ENCODE peak calls at places on chromosomes 13 and 19, in four cellular contexts. One of them, this sample, is unnamed. For H3K4me1, the result is how much of the 10 kb centered on the place peaks cover.

GRCh38 chr13:111521030-111521429 is 200.6 kb downstream of the TEX29 start:
- DNase-seq in OCI-LY7: no peak
- DNase-seq in lower lobe of right lung: peak
- DNase-seq in colonic mucosa: no peak
- DNase-seq in this sample: no peak

GRCh38 chr13:23639672-23640275 is 69.6 kb downstream of the TNFRSF19 start:
- DNase-seq in colonic mucosa: no peak
- DNase-seq in lower lobe of right lung: no peak
- DNase-seq in OCI-LY7: no peak
- DNase-seq in this sample: no peak

GRCh38 chr13:27432612-27433210 is 8.3 kb downstream of the GTF3A start:
- DNase-seq in lower lobe of right lung: no peak
- DNase-seq in colonic mucosa: no peak
- DNase-seq in OCI-LY7: no peak
- DNase-seq in this sample: no peak

GRCh38 chr19:53772943-53773342 is 51.2 kb downstream of the NLRP12 start:
- DNase-seq in OCI-LY7: peak
- DNase-seq in lower lobe of right lung: peak
- DNase-seq in colonic mucosa: peak
- DNase-seq in this sample: peak

GRCh38 chr19:29385191-29385795 is 140.5 kb upstream of the VSTM2B start:
- DNase-seq in OCI-LY7: no peak
- DNase-seq in lower lobe of right lung: peak
- DNase-seq in colonic mucosa: no peak
- DNase-seq in this sample: no peak

GRCh38 chr13:25980255-25980654 is 71.6 kb downstream of the SHISA2 start:
- DNase-seq in OCI-LY7: peak
- DNase-seq in colonic mucosa: no peak
- DNase-seq in lower lobe of right lung: no peak
- DNase-seq in this sample: no peak

GRCh38 chr13:77511552-77511951 is 24.0 kb upstream of the SCEL start:
- DNase-seq in OCI-LY7: no peak
- DNase-seq in lower lobe of right lung: no peak
- DNase-seq in colonic mucosa: no peak
- DNase-seq in this sample: no peak

GRCh38 chr13:112803422-112803821 is 113.6 kb downstream of the ATP11A start:
- DNase-seq in OCI-LY7: no peak
- DNase-seq in lower lobe of right lung: no peak
- DNase-seq in colonic mucosa: no peak
- DNase-seq in this sample: no peak

GRCh38 chr13:50125306-50125555 is 110.0 kb downstream of the KCNRG start:
- DNase-seq in lower lobe of right lung: no peak
- DNase-seq in colonic mucosa: no peak
- DNase-seq in OCI-LY7: no peak
- DNase-seq in this sample: no peak

GRCh38 chr13:53159439-53159838 is 130.8 kb downstream of the OLFM4 start:
- DNase-seq in OCI-LY7: no peak
- DNase-seq in lower lobe of right lung: no peak
- DNase-seq in colonic mucosa: no peak
- DNase-seq in this sample: no peak

GRCh38 chr13:30355839-30356238 is 48.5 kb upstream of the KATNAL1 start:
- DNase-seq in colonic mucosa: no peak
- DNase-seq in OCI-LY7: no peak
- DNase-seq in lower lobe of right lung: no peak
- DNase-seq in this sample: no peak

GRCh38 chr19:38182536-38183210 is 41.3 kb downstream of the DPF1 start:
- DNase-seq in OCI-LY7: no peak
- DNase-seq in lower lobe of right lung: no peak
- DNase-seq in colonic mucosa: no peak
- DNase-seq in this sample: no peak

GRCh38 chr19:45528744-45529453 is 21.6 kb downstream of the VASP start:
- DNase-seq in colonic mucosa: peak
- DNase-seq in OCI-LY7: no peak
- DNase-seq in lower lobe of right lung: peak
- DNase-seq in this sample: peak

GRCh38 chr13:101514695-101515275 is 62.3 kb downstream of the ITGBL1 start:
- DNase-seq in colonic mucosa: peak
- DNase-seq in lower lobe of right lung: no peak
- DNase-seq in OCI-LY7: peak
- DNase-seq in this sample: peak

GRCh38 chr13:110507678-110508381 is 53.7 kb downstream of the RAB20 start:
- DNase-seq in OCI-LY7: no peak
- DNase-seq in lower lobe of right lung: peak
- DNase-seq in colonic mucosa: peak
- DNase-seq in this sample: peak

GRCh38 chr19:16627194-16627927 is 643 bp downstream of the MED26 start:
- DNase-seq in colonic mucosa: peak
- DNase-seq in OCI-LY7: peak
- DNase-seq in lower lobe of right lung: peak
- DNase-seq in this sample: no peak

GRCh38 chr13:100513987-100514670 is 74.5 kb downstream of the GGACT start:
- DNase-seq in lower lobe of right lung: no peak
- DNase-seq in colonic mucosa: no peak
- DNase-seq in OCI-LY7: no peak
- DNase-seq in this sample: no peak

GRCh38 chr19:56637976-56638555 is 4.9 kb upstream of the SMIM17 start:
- DNase-seq in lower lobe of right lung: no peak
- DNase-seq in colonic mucosa: peak
- DNase-seq in OCI-LY7: peak
- DNase-seq in this sample: peak

GRCh38 chr13:52994865-52995264 is 33.7 kb upstream of the OLFM4 start:
- DNase-seq in lower lobe of right lung: no peak
- DNase-seq in colonic mucosa: no peak
- DNase-seq in OCI-LY7: no peak
- DNase-seq in this sample: no peak

GRCh38 chr19:3722443-3723109 is 14.4 kb downstream of the TJP3 start:
- DNase-seq in OCI-LY7: no peak
- DNase-seq in colonic mucosa: peak
- DNase-seq in lower lobe of right lung: peak
- DNase-seq in this sample: peak

GRCh38 chr19:29882719-29883105 is 59.3 kb upstream of the URI1 start:
- DNase-seq in colonic mucosa: no peak
- DNase-seq in lower lobe of right lung: no peak
- DNase-seq in OCI-LY7: no peak
- DNase-seq in this sample: no peak

GRCh38 chr19:37855098-37855497 is 51.3 kb downstream of the WDR87 start:
- DNase-seq in lower lobe of right lung: peak
- DNase-seq in colonic mucosa: peak
- DNase-seq in OCI-LY7: no peak
- DNase-seq in this sample: no peak

GRCh38 chr19:54430306-54431254 is 15.3 kb downstream of the TTYH1 start:
- DNase-seq in colonic mucosa: no peak
- DNase-seq in lower lobe of right lung: no peak
- DNase-seq in OCI-LY7: peak
- DNase-seq in this sample: peak

GRCh38 chr19:2077833-2078619 is 18.1 kb downstream of the MOB3A start:
- DNase-seq in colonic mucosa: no peak
- DNase-seq in OCI-LY7: no peak
- DNase-seq in lower lobe of right lung: no peak
- DNase-seq in this sample: no peak

GRCh38 chr19:3073159-3073563 is 10.9 kb upstream of the TLE5 start:
- DNase-seq in OCI-LY7: no peak
- DNase-seq in colonic mucosa: peak
- DNase-seq in lower lobe of right lung: no peak
- DNase-seq in this sample: peak

GRCh38 chr19:2045501-2046045 is 5.5 kb downstream of the MKNK2 start:
- DNase-seq in lower lobe of right lung: no peak
- DNase-seq in OCI-LY7: no peak
- DNase-seq in colonic mucosa: no peak
- DNase-seq in this sample: no peak

GRCh38 chr13:44312898-44313551 is 60.6 kb upstream of the SERP2 start:
- DNase-seq in OCI-LY7: no peak
- DNase-seq in colonic mucosa: peak
- DNase-seq in lower lobe of right lung: no peak
- DNase-seq in this sample: peak

GRCh38 chr13:113796948-113797676 is 38.1 kb downstream of the TMEM255B start:
- DNase-seq in OCI-LY7: no peak
- DNase-seq in colonic mucosa: no peak
- DNase-seq in lower lobe of right lung: peak
- DNase-seq in this sample: no peak

GRCh38 chr13:41827507-41828213 is 133.2 kb downstream of the VWA8 start:
- DNase-seq in colonic mucosa: no peak
- DNase-seq in lower lobe of right lung: no peak
- DNase-seq in OCI-LY7: no peak
- DNase-seq in this sample: no peak

GRCh38 chr19:44356383-44357111 is at the start of gene ZNF112:
- DNase-seq in colonic mucosa: peak
- DNase-seq in OCI-LY7: no peak
- DNase-seq in lower lobe of right lung: peak
- DNase-seq in this sample: peak

GRCh38 chr19:10852098-10852800 is 4.0 kb downstream of the C19orf38 start:
- DNase-seq in OCI-LY7: no peak
- DNase-seq in lower lobe of right lung: no peak
- DNase-seq in colonic mucosa: no peak
- DNase-seq in this sample: no peak

GRCh38 chr19:5423567-5424125 is 31.6 kb upstream of the ZNRF4 start:
- DNase-seq in colonic mucosa: no peak
- DNase-seq in lower lobe of right lung: no peak
- DNase-seq in OCI-LY7: no peak
- DNase-seq in this sample: no peak

GRCh38 chr19:15871570-15871969 is 26.3 kb downstream of the CYP4F2 start:
- DNase-seq in colonic mucosa: no peak
- DNase-seq in OCI-LY7: no peak
- DNase-seq in lower lobe of right lung: peak
- DNase-seq in this sample: peak

GRCh38 chr13:49936943-49937273 is 768 bp upstream of the SPRYD7 start:
- DNase-seq in lower lobe of right lung: no peak
- DNase-seq in colonic mucosa: no peak
- DNase-seq in OCI-LY7: no peak
- DNase-seq in this sample: no peak

GRCh38 chr19:31312004-31312403 is 37.2 kb downstream of the TSHZ3 start:
- DNase-seq in OCI-LY7: no peak
- DNase-seq in colonic mucosa: no peak
- DNase-seq in lower lobe of right lung: no peak
- DNase-seq in this sample: no peak

GRCh38 chr13:46373623-46374022 is 13.4 kb downstream of the RUBCNL start:
- DNase-seq in OCI-LY7: peak
- DNase-seq in colonic mucosa: peak
- DNase-seq in lower lobe of right lung: no peak
- DNase-seq in this sample: peak

GRCh38 chr19:35714601-35715354 is 3.0 kb upstream of the KMT2B start:
- DNase-seq in colonic mucosa: no peak
- DNase-seq in lower lobe of right lung: no peak
- DNase-seq in OCI-LY7: peak
- DNase-seq in this sample: no peak
- H3K4me3 ChIP-seq in colonic mucosa: no peak
- H3K4me3 ChIP-seq in lower lobe of right lung: no peak
- H3K4me3 ChIP-seq in OCI-LY7: no peak
- H3K4me3 ChIP-seq in this sample: no peak

DNA sequence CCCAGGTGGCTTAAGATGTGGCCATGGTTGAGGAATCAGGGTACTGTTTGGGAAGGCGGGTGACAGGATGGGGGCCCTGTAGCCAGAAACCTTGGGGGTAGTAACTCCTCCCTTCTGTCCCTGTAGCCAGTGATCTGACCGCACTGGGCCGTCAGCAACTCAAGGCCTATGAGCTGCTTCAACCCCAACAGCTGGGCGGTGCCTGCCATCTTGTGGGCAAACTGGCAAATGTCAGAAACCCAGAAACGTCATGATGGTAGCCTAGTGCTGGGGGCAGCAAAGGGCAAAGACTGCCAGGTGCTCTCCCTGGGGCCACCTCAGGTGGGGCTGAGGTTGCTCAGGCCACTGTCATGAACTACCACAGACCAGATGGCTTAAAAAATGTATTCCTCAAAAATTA is 3.5 kb downstream of the COPE start:
- DNase-seq in colonic mucosa: peak
- DNase-seq in OCI-LY7: peak
- DNase-seq in lower lobe of right lung: no peak
- DNase-seq in this sample: peak
- H3K27ac ChIP-seq in colonic mucosa: no peak
- H3K27ac ChIP-seq in OCI-LY7: no peak
- H3K27ac ChIP-seq in lower lobe of right lung: no peak
- H3K27ac ChIP-seq in this sample: no peak

GRCh38 chr19:41296323-41296935 is 13.5 kb upstream of the CCDC97 start:
- DNase-seq in colonic mucosa: no peak
- DNase-seq in lower lobe of right lung: no peak
- DNase-seq in OCI-LY7: no peak
- DNase-seq in this sample: no peak
- H3K4me1 ChIP-seq in colonic mucosa: under half
- H3K4me1 ChIP-seq in lower lobe of right lung: half or more
- H3K4me1 ChIP-seq in OCI-LY7: under half
- H3K4me1 ChIP-seq in this sample: under half

GRCh38 chr19:916645-917322 is 349 bp upstream of the KISS1R start:
- DNase-seq in lower lobe of right lung: no peak
- DNase-seq in colonic mucosa: no peak
- DNase-seq in OCI-LY7: no peak
- DNase-seq in this sample: no peak

GRCh38 chr19:917323-918151 is at the start of gene KISS1R:
- DNase-seq in lower lobe of right lung: peak
- DNase-seq in colonic mucosa: no peak
- DNase-seq in OCI-LY7: peak
- DNase-seq in this sample: no peak

GRCh38 chr19:913080-913748 is at the start of gene R3HDM4:
- DNase-seq in lower lobe of right lung: peak
- DNase-seq in colonic mucosa: peak
- DNase-seq in OCI-LY7: peak
- DNase-seq in this sample: peak

GRCh38 chr19:911197-912033 is 1.6 kb downstream of the R3HDM4 start:
- DNase-seq in colonic mucosa: no peak
- DNase-seq in OCI-LY7: no peak
- DNase-seq in lower lobe of right lung: no peak
- DNase-seq in this sample: no peak

DNA sequence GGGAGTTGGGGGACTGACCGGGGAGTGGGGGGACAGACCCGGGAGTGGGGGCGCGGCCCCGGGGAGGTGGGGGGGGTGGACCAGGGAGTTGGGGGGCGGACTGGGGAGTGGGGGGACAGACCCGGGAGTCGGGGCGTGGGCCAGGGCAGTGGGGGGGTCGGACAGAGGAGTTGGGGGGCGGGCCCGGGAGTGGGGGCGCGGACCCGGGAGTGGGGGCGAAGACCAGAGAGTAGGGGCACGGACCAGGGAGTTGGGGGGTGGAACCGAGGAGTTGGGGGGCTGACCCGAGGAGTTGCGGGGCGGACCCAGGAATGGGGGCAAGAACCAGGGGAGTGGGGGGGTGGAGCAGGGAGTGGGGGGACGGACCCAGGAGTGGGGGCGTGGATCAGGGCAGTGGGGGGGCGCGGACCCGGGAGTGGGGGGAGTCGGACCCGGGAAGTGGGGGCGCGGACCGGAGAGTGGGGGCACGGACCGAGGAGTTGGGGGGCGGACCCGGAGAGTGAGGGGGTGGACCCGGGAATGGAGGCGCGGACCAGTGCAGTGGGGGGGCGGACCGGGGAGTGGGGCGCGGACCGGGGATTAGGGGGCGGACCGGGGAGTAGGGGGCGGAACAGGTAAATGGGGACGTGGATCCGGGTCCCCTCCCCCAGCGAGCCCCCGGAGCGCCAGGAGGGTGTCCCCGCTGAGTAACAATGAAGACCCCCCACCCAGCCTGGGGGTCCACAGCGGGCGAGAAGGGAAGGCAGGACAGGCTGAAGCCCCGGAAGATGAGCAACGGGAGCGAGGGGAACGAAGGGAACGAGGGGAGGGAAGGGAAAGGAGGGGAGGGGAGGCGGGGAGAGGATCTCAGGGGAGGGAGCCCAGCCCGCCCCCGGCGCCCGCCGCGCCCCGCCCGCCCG is 589 bp downstream of the R3HDM4 start:
- DNase-seq in lower lobe of right lung: no peak
- DNase-seq in OCI-LY7: no peak
- DNase-seq in colonic mucosa: no peak
- DNase-seq in this sample: no peak
- H3K4me3 ChIP-seq in lower lobe of right lung: peak
- H3K4me3 ChIP-seq in OCI-LY7: peak
- H3K4me3 ChIP-seq in colonic mucosa: peak
- H3K4me3 ChIP-seq in this sample: peak